ENCODE peak calls at places on chromosomes 5 and 9, in five cellular contexts. X is pons; O is epithelial cell of esophagus; Y is T-helper 17 cell; M is CD8-positive, alpha-beta memory T cell. U is an unnamed sample.

GRCh38 chr9:18606281-18606680 is 132.3 kb downstream of the ADAMTSL1 start:
- DNase-seq in X (no peak), O (no peak), Y (no peak), M (no peak), U (no peak)

GRCh38 chr9:7316967-7317366 is 482.6 kb downstream of the DMAC1 start:
- DNase-seq in X (no peak), O (no peak), Y (no peak), M (no peak), U (no peak)

GRCh38 chr5:159819671-159820411 is 96.4 kb upstream of the ADRA1B start:
- DNase-seq in X (no peak), O (peak), Y (no peak), M (no peak), U (no peak)

GRCh38 chr5:132655821-132656773 is 1.9 kb upstream of the IL13 start:
- DNase-seq in X (no peak), O (peak), Y (no peak), M (peak), U (no peak)

GRCh38 chr5:87541033-87541432 is 128.3 kb upstream of the CCNH start:
- DNase-seq in X (peak), O (peak), Y (no peak), M (no peak), U (peak)

GRCh38 chr5:111697881-111698757 is 58.9 kb downstream of the NREP start:
- DNase-seq in X (no peak), O (peak), Y (no peak), M (no peak), U (peak)

GRCh38 chr9:111597852-111598729 is 1.4 kb downstream of the PTGR1 start:
- DNase-seq in X (peak), O (peak), Y (peak), M (peak), U (no peak)

GRCh38 chr5:37165761-37166160 is 83.4 kb downstream of the CPLANE1 start:
- DNase-seq in X (no peak), O (no peak), Y (no peak), M (no peak), U (no peak)

GRCh38 chr5:140926211-140926902 is at the start of gene PCDHAC1:
- DNase-seq in X (peak), O (peak), Y (peak), M (no peak), U (no peak)

GRCh38 chr9:98251554-98251953 is 3.9 kb downstream of the TBC1D2 start:
- DNase-seq in X (no peak), O (peak), Y (no peak), M (no peak), U (no peak)

GRCh38 chr5:112738180-112738560 is 485 bp downstream of the APC start:
- DNase-seq in X (peak), O (no peak), Y (no peak), M (no peak), U (no peak)

GRCh38 chr5:151585970-151586369 is 5.2 kb downstream of the FAT2 start:
- DNase-seq in X (no peak), O (peak), Y (no peak), M (no peak), U (no peak)

GRCh38 chr5:127968998-127969397 is 114.6 kb upstream of the SLC12A2 start:
- DNase-seq in X (no peak), O (peak), Y (no peak), M (no peak), U (no peak)

GRCh38 chr5:107968465-107968864 is 297.7 kb upstream of the EFNA5 start:
- DNase-seq in X (no peak), O (no peak), Y (no peak), M (no peak), U (no peak)

GRCh38 chr9:21682981-21683380 is 119.5 kb upstream of the MTAP start:
- DNase-seq in X (no peak), O (peak), Y (no peak), M (no peak), U (no peak)

GRCh38 chr9:98538203-98538602 is 170.5 kb downstream of the GABBR2 start:
- DNase-seq in X (no peak), O (no peak), Y (no peak), M (no peak), U (no peak)

GRCh38 chr5:159650803-159651202 is 265.5 kb upstream of the ADRA1B start:
- DNase-seq in X (no peak), O (no peak), Y (no peak), M (no peak), U (no peak)

GRCh38 chr9:109311731-109312130 is 9.1 kb downstream of the EPB41L4B start:
- DNase-seq in X (no peak), O (no peak), Y (no peak), M (no peak), U (no peak)

GRCh38 chr5:154517181-154517580 is 39.2 kb upstream of the HAND1 start:
- DNase-seq in X (no peak), O (no peak), Y (no peak), M (no peak), U (no peak)

GRCh38 chr5:1850324-1851154 is 32.2 kb downstream of the IRX4 start:
- DNase-seq in X (no peak), O (no peak), Y (no peak), M (no peak), U (no peak)

GRCh38 chr5:13976867-13977479 is 32.5 kb upstream of the DNAH5 start:
- DNase-seq in X (peak), O (peak), Y (no peak), M (no peak), U (peak)

GRCh38 chr5:139711067-139711851 is 63.1 kb downstream of the CXXC5 start:
- DNase-seq in X (no peak), O (peak), Y (peak), M (peak), U (no peak)

GRCh38 chr9:78035369-78035993 is 3.9 kb upstream of the GNAQ start:
- DNase-seq in X (peak), O (peak), Y (peak), M (peak), U (peak)

GRCh38 chr5:91162534-91163381 is 220.4 kb downstream of the ARRDC3 start:
- DNase-seq in X (peak), O (peak), Y (no peak), M (no peak), U (peak)

GRCh38 chr5:169850407-169850806 is 129.9 kb downstream of the INSYN2B start:
- DNase-seq in X (no peak), O (no peak), Y (no peak), M (no peak), U (no peak)

GRCh38 chr5:110058175-110058574 is 368.4 kb downstream of the MAN2A1 start:
- DNase-seq in X (no peak), O (no peak), Y (no peak), M (no peak), U (peak)

GRCh38 chr9:113591899-113592625 is 128.5 kb downstream of the RGS3 start:
- DNase-seq in X (no peak), O (no peak), Y (no peak), M (no peak), U (no peak)

GRCh38 chr5:130333089-130333488 is 428.8 kb downstream of the CHSY3 start:
- DNase-seq in X (no peak), O (peak), Y (no peak), M (no peak), U (no peak)

U was measured in LNCaP clone FGC.